ENCODE peak calls at places on chromosomes 5 and 9, in four cellular contexts. S, Q, K and G are unnamed samples.

GRCh38 chr5:146588331-146588730 is 72.3 kb upstream of the GPR151 start:
- DNase-seq in S (no peak), Q (peak), K (no peak), G (no peak)

GRCh38 chr9:21836437-21837161 is 34.2 kb downstream of the MTAP start:
- DNase-seq in S (no peak), Q (no peak), K (no peak), G (peak)

GRCh38 chr5:97163360-97163764 is 19.7 kb downstream of the RIOK2 start:
- DNase-seq in S (no peak), Q (no peak), K (no peak), G (no peak)

GRCh38 chr9:8857330-8858249 is 1058.0 kb upstream of the DMAC1 start:
- DNase-seq in S (no peak), Q (no peak), K (peak), G (no peak)

GRCh38 chr5:63687854-63688253 is 274.4 kb downstream of the HTR1A start:
- DNase-seq in S (no peak), Q (no peak), K (no peak), G (no peak)

GRCh38 chr9:21585756-21586752 is 103.9 kb upstream of the IFNE start:
- DNase-seq in S (no peak), Q (no peak), K (no peak), G (no peak)

GRCh38 chr5:109907189-109907588 is 217.5 kb downstream of the MAN2A1 start:
- DNase-seq in S (no peak), Q (no peak), K (no peak), G (no peak)

GRCh38 chr5:90983148-90983547 is 400.0 kb downstream of the ARRDC3 start:
- DNase-seq in S (no peak), Q (peak), K (no peak), G (no peak)

GRCh38 chr9:132833451-132834130 is 44.5 kb downstream of the AK8 start:
- DNase-seq in S (no peak), Q (no peak), K (no peak), G (no peak)

GRCh38 chr5:34914671-34915138 is 599 bp downstream of the RAD1 start:
- DNase-seq in S (no peak), Q (peak), K (peak), G (no peak)

GRCh38 chr9:70418822-70419545 is 4.5 kb upstream of the KLF9 start:
- DNase-seq in S (peak), Q (peak), K (peak), G (peak)
- H2AFZ ChIP-seq in S (peak), Q (peak), K (no peak), G (no peak)

DNA sequence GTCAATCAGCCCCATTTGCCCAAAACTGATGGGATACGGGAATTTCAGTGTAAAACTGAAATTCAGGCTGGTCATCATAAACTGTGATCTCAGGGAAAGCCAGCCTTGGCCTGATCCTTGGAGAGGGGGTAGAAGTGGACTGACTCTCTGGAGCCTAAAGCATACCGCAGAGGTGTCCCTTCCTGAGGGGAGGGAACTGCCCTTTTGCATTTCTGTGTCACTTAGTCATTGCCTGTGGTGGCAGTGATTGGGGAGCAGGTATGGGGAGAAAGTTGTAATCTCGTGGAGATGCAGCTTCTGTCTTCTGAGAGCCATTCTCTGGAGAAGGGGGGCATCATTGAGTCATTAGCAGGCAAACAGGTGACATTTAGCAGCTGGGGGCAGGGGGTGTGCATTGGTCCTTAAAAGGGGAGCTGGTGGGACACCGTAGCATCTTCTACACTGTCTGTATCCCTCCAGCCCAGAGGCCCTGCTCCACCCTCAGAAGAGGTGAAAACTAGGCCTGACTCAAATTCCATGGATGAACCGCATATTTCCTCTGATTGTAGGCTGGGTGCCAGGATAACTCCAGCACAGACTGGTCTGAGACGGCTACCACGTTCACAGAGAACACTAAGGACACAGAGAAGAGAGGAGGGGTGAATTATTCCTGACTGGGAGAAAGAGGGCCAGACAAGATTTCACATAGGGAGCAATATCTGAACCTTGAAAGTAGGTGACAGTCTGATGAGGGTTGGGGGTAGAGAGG is 143.3 kb downstream of the SEC61B start:
- DNase-seq in S (no peak), Q (no peak), K (no peak), G (no peak)
- TF ChIP-seq EGR1 in S (no peak), Q (no peak), K (no peak), G (no peak)

GRCh38 chr5:159385529-159385928 is 55.2 kb upstream of the IL12B start:
- DNase-seq in S (no peak), Q (no peak), K (no peak), G (no peak)

GRCh38 chr5:159385994-159386711 is 55.9 kb upstream of the IL12B start:
- DNase-seq in S (no peak), Q (no peak), K (no peak), G (no peak)
- H2AFZ ChIP-seq in S (no peak), Q (no peak), K (no peak), G (no peak)

DNA sequence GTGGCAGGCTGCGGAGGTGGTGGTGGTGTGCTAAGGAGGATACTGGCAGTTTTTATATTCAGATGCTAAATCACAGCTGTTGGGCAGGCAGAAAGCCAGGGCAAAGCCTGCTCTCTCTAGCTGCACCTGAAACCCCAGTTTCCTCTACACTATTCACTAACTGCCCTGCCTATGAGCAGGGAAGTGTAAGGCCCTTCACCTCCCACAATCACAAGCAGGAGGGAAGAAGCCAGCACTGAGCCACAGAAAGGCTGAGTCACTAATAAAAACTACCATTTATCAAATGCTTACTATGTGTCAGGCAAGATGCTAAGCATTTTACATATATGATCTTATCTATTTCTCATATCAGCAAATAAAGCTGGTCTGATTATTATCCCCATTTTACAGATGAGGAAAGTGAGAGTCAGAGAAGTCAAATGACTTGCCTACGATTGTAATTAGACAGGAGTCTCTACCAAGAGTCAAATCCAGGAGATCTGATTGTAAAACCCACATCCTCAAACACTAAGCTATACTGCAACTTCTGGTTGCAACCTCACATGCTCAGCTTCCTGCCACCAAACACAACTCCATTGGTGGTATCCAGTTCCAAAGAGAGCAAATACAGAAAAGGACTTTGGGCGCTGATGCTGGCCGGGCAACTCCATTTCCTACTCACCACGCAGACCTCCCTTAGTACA is 17.7 kb upstream of the IL6ST start:
- DNase-seq in S (no peak), Q (no peak), K (no peak), G (no peak)
- TF ChIP-seq EGR1 in S (no peak), Q (no peak), K (no peak), G (no peak)

GRCh38 chr5:98940586-98940985 is 11.8 kb upstream of the CHD1 start:
- DNase-seq in S (no peak), Q (no peak), K (no peak), G (no peak)
- H2AFZ ChIP-seq in S (no peak), Q (peak), K (no peak), G (no peak)

DNA sequence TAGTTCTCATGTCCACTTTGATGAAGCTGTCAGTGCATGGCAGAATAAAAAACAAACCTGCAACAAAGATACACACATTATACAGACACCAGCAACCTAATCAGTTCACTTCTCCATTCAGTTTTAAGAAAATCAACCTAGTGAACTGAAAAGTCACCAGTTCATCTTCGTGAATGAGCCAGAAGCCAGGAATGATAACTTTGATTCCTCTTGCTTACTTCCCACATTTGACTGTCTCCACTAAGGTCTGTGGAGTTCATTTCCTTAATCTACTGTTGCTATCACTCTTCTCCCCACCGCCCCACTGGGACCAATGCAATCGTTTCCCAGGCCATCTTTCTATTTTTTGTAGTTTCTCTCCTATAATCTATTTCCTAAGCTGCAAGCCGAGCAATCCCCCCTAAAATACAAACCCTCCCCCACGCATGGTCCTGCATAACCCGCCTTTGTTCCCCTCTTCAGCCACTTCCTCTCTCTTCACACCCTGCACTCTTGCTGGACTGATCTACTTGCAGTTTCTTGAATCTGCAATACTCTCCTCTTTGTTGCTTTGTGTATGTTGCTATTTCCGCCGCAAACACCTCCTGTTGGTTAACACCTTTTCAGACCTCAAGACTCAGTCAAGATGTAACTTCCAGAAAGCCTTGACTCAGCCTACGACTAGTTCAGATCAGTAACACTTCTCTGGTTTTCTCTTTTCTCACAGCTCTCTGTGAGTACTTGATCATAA is 16.6 kb downstream of the STOM start:
- DNase-seq in S (peak), Q (no peak), K (no peak), G (no peak)
- TF ChIP-seq EGR1 in S (no peak), Q (no peak), K (no peak), G (no peak)

GRCh38 chr5:75049581-75050274 is 2.6 kb downstream of the GCNT4 start:
- DNase-seq in S (no peak), Q (peak), K (peak), G (peak)
- H2AFZ ChIP-seq in S (no peak), Q (peak), K (no peak), G (peak)

GRCh38 chr5:36739751-36740221 is 133.4 kb downstream of the SLC1A3 start:
- DNase-seq in S (no peak), Q (peak), K (peak), G (peak)
- TF ChIP-seq EGR1 in S (no peak), Q (peak), K (no peak), G (no peak)